ENCODE peak calls at places on chromosomes 2 and 18, in nine cellular contexts. One of them, this sample, is unnamed. For H3K4me1, the result is how much of the 10 kb centered on the place peaks cover.

GRCh38 chr2:25036221-25036559 is 5.7 kb upstream of the EFR3B start:
- DNase-seq in small intestine: no peak
- DNase-seq in colonic mucosa: no peak
- DNase-seq in GM23338: no peak
- DNase-seq in neural progenitor cell: peak
- DNase-seq in K562: no peak
- DNase-seq in heart left ventricle: no peak
- DNase-seq in PC-9: no peak
- DNase-seq in PC-3: no peak
- DNase-seq in this sample: no peak

GRCh38 chr2:60522462-60522861 is 31.0 kb downstream of the BCL11A start:
- DNase-seq in small intestine: no peak
- DNase-seq in colonic mucosa: no peak
- DNase-seq in GM23338: no peak
- DNase-seq in neural progenitor cell: no peak
- DNase-seq in K562: no peak
- DNase-seq in heart left ventricle: no peak
- DNase-seq in PC-9: no peak
- DNase-seq in PC-3: no peak
- DNase-seq in this sample: no peak

GRCh38 chr2:26569216-26570082 is 71.7 kb downstream of the CIB4 start:
- DNase-seq in small intestine: no peak
- DNase-seq in colonic mucosa: no peak
- DNase-seq in GM23338: no peak
- DNase-seq in neural progenitor cell: no peak
- DNase-seq in K562: no peak
- DNase-seq in heart left ventricle: no peak
- DNase-seq in PC-9: no peak
- DNase-seq in PC-3: no peak
- DNase-seq in this sample: no peak

GRCh38 chr2:127096718-127097470 is 10.1 kb downstream of the BIN1 start:
- DNase-seq in small intestine: peak
- DNase-seq in colonic mucosa: peak
- DNase-seq in GM23338: no peak
- DNase-seq in neural progenitor cell: no peak
- DNase-seq in K562: no peak
- DNase-seq in heart left ventricle: no peak
- DNase-seq in PC-9: no peak
- DNase-seq in PC-3: no peak
- DNase-seq in this sample: no peak

GRCh38 chr2:238857929-238858328 is 10.0 kb downstream of the TWIST2 start:
- DNase-seq in small intestine: no peak
- DNase-seq in colonic mucosa: no peak
- DNase-seq in GM23338: no peak
- DNase-seq in neural progenitor cell: no peak
- DNase-seq in K562: no peak
- DNase-seq in heart left ventricle: no peak
- DNase-seq in PC-9: no peak
- DNase-seq in PC-3: no peak
- DNase-seq in this sample: no peak

GRCh38 chr2:190843874-190844699 is 36.5 kb upstream of the GLS start:
- DNase-seq in small intestine: no peak
- DNase-seq in colonic mucosa: no peak
- DNase-seq in GM23338: no peak
- DNase-seq in neural progenitor cell: no peak
- DNase-seq in K562: no peak
- DNase-seq in heart left ventricle: no peak
- DNase-seq in PC-9: peak
- DNase-seq in PC-3: peak
- DNase-seq in this sample: peak

GRCh38 chr2:205218056-205218455 is 464.2 kb upstream of the NRP2 start:
- DNase-seq in small intestine: no peak
- DNase-seq in colonic mucosa: no peak
- DNase-seq in GM23338: no peak
- DNase-seq in neural progenitor cell: no peak
- DNase-seq in K562: no peak
- DNase-seq in heart left ventricle: no peak
- DNase-seq in PC-9: no peak
- DNase-seq in PC-3: peak
- DNase-seq in this sample: no peak

GRCh38 chr2:100106460-100106859 is 35.9 kb downstream of the AFF3 start:
- DNase-seq in small intestine: no peak
- DNase-seq in colonic mucosa: no peak
- DNase-seq in GM23338: peak
- DNase-seq in neural progenitor cell: peak
- DNase-seq in K562: no peak
- DNase-seq in heart left ventricle: no peak
- DNase-seq in PC-9: no peak
- DNase-seq in PC-3: no peak
- DNase-seq in this sample: no peak

DNA sequence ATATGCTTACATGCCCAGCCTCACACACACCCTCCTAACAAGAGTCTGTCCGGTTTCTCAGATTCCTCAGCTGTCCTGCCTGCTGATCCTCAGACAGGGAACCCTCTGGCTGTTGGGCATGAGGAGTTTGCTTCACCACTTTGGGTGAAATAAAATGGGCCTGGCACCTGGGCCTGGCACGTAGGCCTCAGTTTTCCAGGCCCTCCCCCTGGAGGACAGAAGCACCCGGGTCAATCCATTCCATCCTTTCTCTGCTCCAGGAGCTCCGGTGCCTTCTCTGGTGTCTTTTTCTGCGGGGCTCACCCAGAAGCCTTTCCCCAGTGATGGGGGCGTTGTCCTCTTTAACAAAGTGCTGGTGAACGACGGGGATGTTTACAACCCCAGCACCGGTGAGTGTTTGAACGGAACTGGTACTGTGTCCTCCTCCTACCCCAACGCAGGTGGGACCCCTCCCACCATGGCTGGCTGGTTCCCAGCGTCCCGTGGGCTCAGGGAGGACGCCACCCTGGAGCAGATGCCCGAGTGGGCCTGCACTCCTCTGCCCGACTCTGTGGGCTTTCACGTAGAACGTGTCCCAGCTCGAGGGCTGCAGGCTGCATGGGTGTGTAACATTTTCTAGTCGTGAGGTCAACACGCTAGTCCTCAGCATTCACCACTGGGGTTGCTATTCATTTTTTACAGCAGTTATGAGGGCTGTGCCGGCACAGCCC is 62.8 kb downstream of the EMILIN2 start:
- DNase-seq in small intestine: no peak
- DNase-seq in colonic mucosa: no peak
- DNase-seq in GM23338: no peak
- DNase-seq in neural progenitor cell: no peak
- DNase-seq in K562: no peak
- DNase-seq in heart left ventricle: peak
- DNase-seq in PC-9: no peak
- DNase-seq in PC-3: no peak
- DNase-seq in this sample: peak
- H3K4me1 ChIP-seq in small intestine: under half
- H3K4me1 ChIP-seq in colonic mucosa: under half
- H3K4me1 ChIP-seq in GM23338: under half
- H3K4me1 ChIP-seq in neural progenitor cell: under half
- H3K4me1 ChIP-seq in K562: under half
- H3K4me1 ChIP-seq in heart left ventricle: under half
- H3K4me1 ChIP-seq in PC-9: under half
- H3K4me1 ChIP-seq in PC-3: under half
- H3K4me1 ChIP-seq in this sample: under half

DNA sequence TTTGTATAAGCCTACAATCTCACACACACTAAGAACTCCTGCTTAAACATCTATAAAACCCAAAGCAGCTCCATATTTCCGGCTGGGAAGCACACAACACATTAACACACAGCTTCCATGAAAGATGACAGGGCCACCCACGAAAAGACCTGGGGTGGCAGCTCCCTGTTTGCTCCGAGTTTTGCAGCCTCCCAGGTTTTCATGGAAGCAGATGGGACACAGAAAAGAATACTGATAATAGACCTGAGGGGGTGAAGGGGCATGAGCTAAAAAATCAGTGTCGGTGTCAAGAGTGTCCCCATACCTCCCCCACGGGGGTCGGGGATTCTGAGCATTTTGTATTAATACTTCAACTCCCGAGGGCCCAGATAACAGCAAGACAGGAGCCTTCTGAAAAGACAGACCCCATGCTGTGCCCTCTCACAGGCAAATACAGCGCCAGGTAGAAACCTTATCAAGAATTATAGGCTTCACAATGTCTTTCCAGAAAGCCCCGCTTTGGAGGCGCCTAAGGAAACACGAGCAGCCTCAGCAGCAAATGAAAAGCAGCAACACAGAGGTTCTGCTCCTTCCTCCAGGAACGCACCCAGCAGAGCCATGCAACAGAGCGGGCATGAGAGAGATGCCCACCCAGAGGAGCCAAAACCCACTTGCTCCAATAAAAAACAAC is 50.5 kb downstream of the ZNF516 start:
- DNase-seq in small intestine: no peak
- DNase-seq in colonic mucosa: no peak
- DNase-seq in GM23338: no peak
- DNase-seq in neural progenitor cell: no peak
- DNase-seq in K562: no peak
- DNase-seq in heart left ventricle: peak
- DNase-seq in PC-9: no peak
- DNase-seq in PC-3: no peak
- DNase-seq in this sample: no peak
- H3K4me1 ChIP-seq in small intestine: under half
- H3K4me1 ChIP-seq in colonic mucosa: under half
- H3K4me1 ChIP-seq in GM23338: under half
- H3K4me1 ChIP-seq in neural progenitor cell: under half
- H3K4me1 ChIP-seq in K562: under half
- H3K4me1 ChIP-seq in heart left ventricle: under half
- H3K4me1 ChIP-seq in PC-9: under half
- H3K4me1 ChIP-seq in PC-3: under half
- H3K4me1 ChIP-seq in this sample: under half

GRCh38 chr18:48018806-48019295 is 88.4 kb upstream of the SMAD2 start:
- DNase-seq in small intestine: no peak
- DNase-seq in colonic mucosa: no peak
- DNase-seq in GM23338: no peak
- DNase-seq in neural progenitor cell: no peak
- DNase-seq in K562: no peak
- DNase-seq in heart left ventricle: no peak
- DNase-seq in PC-9: no peak
- DNase-seq in PC-3: peak
- DNase-seq in this sample: peak

GRCh38 chr18:48017625-48018024 is 87.2 kb upstream of the SMAD2 start:
- DNase-seq in small intestine: no peak
- DNase-seq in colonic mucosa: no peak
- DNase-seq in GM23338: no peak
- DNase-seq in neural progenitor cell: no peak
- DNase-seq in K562: no peak
- DNase-seq in heart left ventricle: no peak
- DNase-seq in PC-9: no peak
- DNase-seq in PC-3: no peak
- DNase-seq in this sample: no peak

GRCh38 chr18:48020337-48021250 is 90.1 kb upstream of the SMAD2 start:
- DNase-seq in small intestine: no peak
- DNase-seq in colonic mucosa: no peak
- DNase-seq in GM23338: no peak
- DNase-seq in neural progenitor cell: no peak
- DNase-seq in K562: no peak
- DNase-seq in heart left ventricle: no peak
- DNase-seq in PC-9: no peak
- DNase-seq in PC-3: no peak
- DNase-seq in this sample: no peak

GRCh38 chr18:48021273-48021914 is 90.9 kb upstream of the SMAD2 start:
- DNase-seq in small intestine: no peak
- DNase-seq in colonic mucosa: no peak
- DNase-seq in GM23338: no peak
- DNase-seq in neural progenitor cell: no peak
- DNase-seq in K562: no peak
- DNase-seq in heart left ventricle: no peak
- DNase-seq in PC-9: no peak
- DNase-seq in PC-3: no peak
- DNase-seq in this sample: no peak

GRCh38 chr18:48019557-48019956 is 89.1 kb upstream of the SMAD2 start:
- DNase-seq in small intestine: no peak
- DNase-seq in colonic mucosa: no peak
- DNase-seq in GM23338: no peak
- DNase-seq in neural progenitor cell: no peak
- DNase-seq in K562: no peak
- DNase-seq in heart left ventricle: no peak
- DNase-seq in PC-9: no peak
- DNase-seq in PC-3: no peak
- DNase-seq in this sample: no peak
- H3K4me1 ChIP-seq in small intestine: under half
- H3K4me1 ChIP-seq in colonic mucosa: under half
- H3K4me1 ChIP-seq in GM23338: under half
- H3K4me1 ChIP-seq in neural progenitor cell: under half
- H3K4me1 ChIP-seq in K562: under half
- H3K4me1 ChIP-seq in heart left ventricle: under half
- H3K4me1 ChIP-seq in PC-9: under half
- H3K4me1 ChIP-seq in PC-3: under half
- H3K4me1 ChIP-seq in this sample: under half

GRCh38 chr2:101299601-101300000 is 8.9 kb downstream of the RNF149 start:
- DNase-seq in small intestine: no peak
- DNase-seq in colonic mucosa: no peak
- DNase-seq in GM23338: no peak
- DNase-seq in neural progenitor cell: no peak
- DNase-seq in K562: no peak
- DNase-seq in heart left ventricle: no peak
- DNase-seq in PC-9: no peak
- DNase-seq in PC-3: no peak
- DNase-seq in this sample: no peak
- H3K4me1 ChIP-seq in small intestine: under half
- H3K4me1 ChIP-seq in colonic mucosa: under half
- H3K4me1 ChIP-seq in GM23338: under half
- H3K4me1 ChIP-seq in neural progenitor cell: under half
- H3K4me1 ChIP-seq in K562: under half
- H3K4me1 ChIP-seq in heart left ventricle: under half
- H3K4me1 ChIP-seq in PC-9: under half
- H3K4me1 ChIP-seq in PC-3: under half
- H3K4me1 ChIP-seq in this sample: under half

DNA sequence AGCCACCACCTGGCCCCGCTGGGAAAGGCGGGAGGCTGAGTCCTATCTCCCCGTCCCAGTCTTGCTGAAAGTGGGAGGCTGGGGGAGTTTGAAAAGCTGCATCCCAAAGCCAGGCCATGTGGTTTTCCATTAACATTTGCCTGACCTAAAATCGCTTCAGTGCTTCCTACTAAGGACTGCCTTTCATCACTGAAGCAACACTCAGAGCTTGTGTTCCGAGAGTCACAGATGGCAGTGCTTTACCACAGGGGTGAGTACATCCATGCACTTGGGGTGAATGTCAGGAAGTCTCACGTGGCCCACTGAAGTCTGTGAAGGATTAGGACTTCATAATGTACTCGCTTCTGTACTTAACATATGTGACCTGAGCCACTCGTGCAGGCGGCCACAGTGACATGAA is 43.3 kb downstream of the PXDN start:
- DNase-seq in small intestine: no peak
- DNase-seq in colonic mucosa: no peak
- DNase-seq in GM23338: no peak
- DNase-seq in neural progenitor cell: no peak
- DNase-seq in K562: no peak
- DNase-seq in heart left ventricle: no peak
- DNase-seq in PC-9: no peak
- DNase-seq in PC-3: no peak
- DNase-seq in this sample: no peak
- H3K4me1 ChIP-seq in small intestine: under half
- H3K4me1 ChIP-seq in colonic mucosa: under half
- H3K4me1 ChIP-seq in GM23338: under half
- H3K4me1 ChIP-seq in neural progenitor cell: under half
- H3K4me1 ChIP-seq in K562: under half
- H3K4me1 ChIP-seq in heart left ventricle: under half
- H3K4me1 ChIP-seq in PC-9: under half
- H3K4me1 ChIP-seq in PC-3: under half
- H3K4me1 ChIP-seq in this sample: under half